ENCODE peak calls at places on chromosomes 7 and 10, in five cellular contexts. Z is neural crest cell, E is RWPE1, N is AG09319, A is heart left ventricle. D is an unnamed sample.

GRCh38 chr7:96685755-96686154 is 23.9 kb downstream of the SEM1 start:
- DNase-seq in Z (no peak), E (no peak), N (no peak), A (no peak), D (no peak)

GRCh38 chr10:79096514-79096913 is 27.7 kb downstream of the ZMIZ1 start:
- DNase-seq in Z (no peak), E (no peak), N (no peak), A (no peak), D (no peak)

GRCh38 chr10:8674230-8674629 is 619.7 kb downstream of the GATA3 start:
- DNase-seq in Z (no peak), E (no peak), N (no peak), A (no peak), D (no peak)

GRCh38 chr10:19977097-19977521 is 160.9 kb downstream of the PLXDC2 start:
- DNase-seq in Z (no peak), E (no peak), N (no peak), A (no peak), D (no peak)

GRCh38 chr10:91909178-91909677 is at the start of gene FGFBP3:
- DNase-seq in Z (peak; percentile 60), E (peak; percentile 55), N (no peak), A (peak; percentile 24), D (peak; percentile 73)

GRCh38 chr10:79052311-79053080 is 16.3 kb upstream of the ZMIZ1 start:
- DNase-seq in Z (no peak), E (no peak), N (no peak), A (peak; percentile 4), D (no peak)

GRCh38 chr7:16648551-16648950 is 2.6 kb downstream of the BZW2 start:
- DNase-seq in Z (no peak), E (no peak), N (no peak), A (no peak), D (no peak)

GRCh38 chr10:62459072-62459471 is 84.9 kb downstream of the ZNF365 start:
- DNase-seq in Z (no peak), E (no peak), N (peak; percentile 49), A (no peak), D (no peak)

GRCh38 chr7:16395121-16395520 is 26.2 kb downstream of the CRPPA start:
- DNase-seq in Z (no peak), E (no peak), N (no peak), A (no peak), D (no peak)

GRCh38 chr10:28179490-28180099 is 123.3 kb downstream of the MPP7 start:
- DNase-seq in Z (peak; percentile 36), E (peak; percentile 52), N (peak; percentile 32), A (no peak), D (no peak)

DNA sequence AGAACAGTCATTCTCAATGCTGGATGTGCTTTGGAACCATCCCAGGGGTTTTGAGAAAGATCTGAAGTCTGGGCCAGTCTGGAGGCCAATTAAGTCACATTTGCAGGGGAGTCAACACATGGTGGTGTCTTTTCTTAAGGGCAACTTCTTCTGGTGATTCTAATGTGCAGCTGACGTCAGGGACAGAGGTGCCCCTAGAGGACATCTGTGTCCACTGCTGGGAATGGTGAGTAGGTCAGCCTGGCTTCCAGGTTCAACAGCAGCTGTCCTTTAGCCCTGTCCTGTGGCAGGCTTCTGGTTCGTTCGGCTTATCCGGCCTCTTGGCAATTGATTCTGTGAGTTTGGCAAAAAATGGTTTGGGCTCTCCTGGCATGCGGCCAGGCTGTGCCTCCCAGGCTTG is 269.7 kb upstream of the HABP2 start:
- DNase-seq in Z (no peak), E (no peak), N (no peak), A (no peak), D (no peak)
- TF ChIP-seq CTCF in Z (no peak), E (no peak), N (no peak), A (no peak), D (no peak)

GRCh38 chr7:20651960-20652544 is 36.6 kb downstream of the ABCB5 start:
- DNase-seq in Z (no peak), E (peak; percentile 33), N (no peak), A (no peak), D (no peak)
- TF ChIP-seq CTCF in Z (peak; percentile 72), E (peak; percentile 74), N (peak; percentile 48), A (peak; percentile 16), D (peak; percentile 57)

GRCh38 chr7:148230341-148230740 is 360.2 kb upstream of the C7orf33 start:
- DNase-seq in Z (no peak), E (no peak), N (no peak), A (no peak), D (no peak)
- TF ChIP-seq CTCF in Z (no peak), E (no peak), N (no peak), A (no peak), D (no peak)

DNA sequence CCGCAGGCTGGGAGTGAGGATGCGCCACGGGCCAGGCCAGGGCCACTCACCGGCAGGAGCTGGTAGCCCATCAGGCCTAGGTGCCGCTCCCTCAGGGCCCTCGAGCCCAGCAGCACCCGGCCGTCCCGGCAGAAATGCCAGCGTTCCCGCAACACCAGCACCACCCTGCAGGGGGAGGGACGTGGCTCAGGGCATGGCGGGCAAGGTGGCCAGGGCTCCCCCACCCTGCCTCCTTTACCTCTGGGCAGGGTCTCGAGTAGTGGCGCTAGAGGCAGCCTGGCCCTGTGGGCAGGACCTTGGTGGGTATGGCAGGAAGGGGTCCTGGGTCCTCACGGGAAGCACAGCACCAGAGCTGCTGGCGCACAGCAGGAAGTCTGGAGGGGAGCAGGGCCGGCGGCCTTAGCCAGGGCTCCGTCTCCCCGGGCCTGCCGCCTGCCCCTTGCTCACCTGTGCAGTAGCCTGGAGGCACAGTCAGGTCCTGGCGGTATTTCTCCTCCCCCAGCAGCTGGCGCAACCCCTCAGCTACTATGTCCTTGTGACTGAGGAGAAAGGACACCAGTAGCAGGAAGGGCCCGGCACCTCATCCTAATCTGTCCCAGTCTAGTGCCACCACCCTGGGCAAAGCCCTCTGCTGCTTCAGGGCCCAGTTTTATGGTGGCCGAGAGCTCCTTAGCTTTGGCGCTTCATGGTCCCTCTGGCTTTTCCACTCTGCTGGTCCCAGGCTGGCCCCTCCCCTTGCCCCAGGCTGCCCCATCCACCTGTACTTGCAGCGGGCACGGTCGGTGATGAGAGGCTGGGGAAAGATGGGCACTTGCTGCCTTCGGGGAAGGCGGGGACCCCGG is 3.5 kb downstream of the FASTK start:
- DNase-seq in Z (peak; percentile 47), E (no peak), N (no peak), A (peak; percentile 57), D (no peak)
- TF ChIP-seq CTCF in Z (peak; percentile 46), E (peak; percentile 15), N (peak; percentile 28), A (no peak), D (peak; percentile 44)

GRCh38 chr10:52615349-52615748 is 157.2 kb downstream of the MBL2 start:
- DNase-seq in Z (no peak), E (no peak), N (no peak), A (no peak), D (no peak)
- TF ChIP-seq CTCF in Z (no peak), E (no peak), N (no peak), A (no peak), D (no peak)

DNA sequence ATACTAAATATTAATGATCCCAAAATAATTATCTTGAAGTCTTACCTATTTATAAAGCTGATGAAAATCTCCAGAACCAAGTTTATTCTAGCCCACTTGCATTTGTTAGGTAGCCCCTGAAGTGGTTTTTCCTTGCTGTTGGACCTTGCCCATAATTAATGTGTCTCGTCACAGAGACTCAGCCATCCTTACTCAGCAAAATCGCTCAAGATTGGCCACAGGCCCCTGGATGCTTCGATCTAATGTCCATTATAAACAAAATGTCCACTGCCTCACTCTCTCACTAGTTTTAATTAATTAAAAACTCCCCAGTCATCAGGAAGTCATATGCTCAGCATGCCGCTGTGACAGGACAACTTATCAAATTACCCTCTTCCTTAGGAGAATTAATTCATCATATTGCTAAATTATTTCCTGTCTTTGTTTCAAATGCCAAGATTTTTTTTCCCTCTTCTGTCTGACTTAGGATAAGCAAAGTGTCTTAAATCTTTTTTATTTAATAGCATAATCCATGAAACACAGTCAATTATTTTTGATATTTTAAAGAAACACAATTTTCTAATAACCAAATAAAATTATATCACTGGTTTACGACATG is 126.8 kb upstream of the PCLO start:
- DNase-seq in Z (no peak), E (no peak), N (no peak), A (no peak), D (no peak)
- TF ChIP-seq CTCF in Z (no peak), E (no peak), N (no peak), A (no peak), D (no peak)